ENCODE peak calls at places on chromosomes 3 and 15, in seven cellular contexts. U is B cell, Z is GM20000, S is mammary epithelial cell, B is heart right ventricle, A is nephron progenitor cell, E is HepG2. L is an unnamed sample.

GRCh38 chr15:60257760-60258159 is 140.0 kb downstream of the ANXA2 start:
- DNase-seq in U (no peak), Z (no peak), S (no peak), B (no peak), A (no peak), E (no peak), L (no peak)

GRCh38 chr3:41169038-41169437 is 30.3 kb upstream of the CTNNB1 start:
- DNase-seq in U (no peak), Z (no peak), S (peak; percentile 40), B (no peak), A (no peak), E (no peak), L (no peak)

GRCh38 chr15:76954744-76955143 is 23.2 kb downstream of the RCN2 start:
- DNase-seq in U (no peak), Z (no peak), S (peak; percentile 7), B (no peak), A (no peak), E (no peak), L (no peak)

GRCh38 chr3:55860040-55860439 is 372.9 kb upstream of the WNT5A start:
- DNase-seq in U (no peak), Z (no peak), S (no peak), B (no peak), A (no peak), E (no peak), L (no peak)

GRCh38 chr3:197183582-197183981 is 114.8 kb downstream of the DLG1 start:
- DNase-seq in U (no peak), Z (no peak), S (no peak), B (no peak), A (no peak), E (no peak), L (no peak)

GRCh38 chr3:81218023-81218422 is 543.4 kb downstream of the GBE1 start:
- DNase-seq in U (no peak), Z (no peak), S (no peak), B (no peak), A (peak; percentile 7), E (peak; percentile 23), L (no peak)

GRCh38 chr15:41279535-41280283 is 48.6 kb downstream of the CHP1 start:
- DNase-seq in U (no peak), Z (no peak), S (no peak), B (no peak), A (no peak), E (peak; percentile 42), L (no peak)

GRCh38 chr3:18018491-18019177 is 276.2 kb upstream of the TBC1D5 start:
- DNase-seq in U (no peak), Z (no peak), S (no peak), B (no peak), A (no peak), E (no peak), L (no peak)

GRCh38 chr3:55180936-55181535 is 253.2 kb upstream of the LRTM1 start:
- DNase-seq in U (no peak), Z (peak; percentile 39), S (no peak), B (peak; percentile 36), A (peak; percentile 38), E (peak; percentile 11), L (peak; percentile 28)

GRCh38 chr3:15386352-15386751 is 41.0 kb downstream of the METTL6 start:
- DNase-seq in U (no peak), Z (no peak), S (no peak), B (no peak), A (no peak), E (no peak), L (no peak)

GRCh38 chr3:36906504-36907149 is 38.2 kb downstream of the TRANK1 start:
- DNase-seq in U (no peak), Z (no peak), S (peak; percentile 16), B (no peak), A (no peak), E (no peak), L (no peak)

GRCh38 chr15:90851114-90851513 is 17.3 kb upstream of the FURIN start:
- DNase-seq in U (no peak), Z (no peak), S (no peak), B (no peak), A (no peak), E (no peak), L (no peak)

GRCh38 chr3:69290430-69290829 is 95.5 kb downstream of the FRMD4B start:
- DNase-seq in U (no peak), Z (no peak), S (no peak), B (no peak), A (no peak), E (no peak), L (no peak)

GRCh38 chr3:19937459-19938362 is 3.7 kb upstream of the EFHB start:
- DNase-seq in U (no peak), Z (no peak), S (peak; percentile 26), B (no peak), A (no peak), E (peak; percentile 40), L (no peak)

GRCh38 chr3:194575484-194576210 is 57.6 kb downstream of the TMEM44 start:
- DNase-seq in U (no peak), Z (no peak), S (no peak), B (no peak), A (no peak), E (no peak), L (no peak)

GRCh38 chr3:131110087-131110486 is 83.4 kb downstream of the NEK11 start:
- DNase-seq in U (no peak), Z (no peak), S (peak; percentile 62), B (no peak), A (no peak), E (no peak), L (no peak)

GRCh38 chr3:134709563-134710312 is 58.9 kb upstream of the KY start:
- DNase-seq in U (no peak), Z (no peak), S (no peak), B (peak; percentile 15), A (peak; percentile 4), E (no peak), L (no peak)

GRCh38 chr3:18070944-18071343 is 328.5 kb upstream of the TBC1D5 start:
- DNase-seq in U (no peak), Z (no peak), S (no peak), B (no peak), A (no peak), E (no peak), L (no peak)

GRCh38 chr3:128906031-128906803 is 26.8 kb downstream of the ACAD9 start:
- DNase-seq in U (peak; percentile 30), Z (no peak), S (no peak), B (no peak), A (no peak), E (no peak), L (no peak)

GRCh38 chr3:195877767-195878423 is 30.5 kb downstream of the TNK2 start:
- DNase-seq in U (no peak), Z (no peak), S (no peak), B (no peak), A (no peak), E (no peak), L (no peak)

GRCh38 chr15:98614681-98615080 is 33.7 kb upstream of the IGF1R start:
- DNase-seq in U (no peak), Z (no peak), S (peak; percentile 86), B (no peak), A (no peak), E (no peak), L (no peak)

GRCh38 chr15:57640935-57641682 is 49.4 kb downstream of the MYZAP start:
- DNase-seq in U (no peak), Z (peak; percentile 18), S (peak; percentile 30), B (no peak), A (peak; percentile 30), E (peak; percentile 26), L (peak; percentile 21)

GRCh38 chr15:60758961-60759729 is 280.2 kb upstream of the ICE2 start:
- DNase-seq in U (no peak), Z (no peak), S (peak; percentile 76), B (no peak), A (no peak), E (no peak), L (no peak)

GRCh38 chr15:65287515-65287845 is 797 bp upstream of the PARP16 start:
- DNase-seq in U (no peak), Z (peak; percentile 31), S (no peak), B (no peak), A (no peak), E (no peak), L (peak; percentile 35)

GRCh38 chr3:4722103-4722502 is 229.0 kb downstream of the ITPR1 start:
- DNase-seq in U (no peak), Z (peak; percentile 61), S (peak; percentile 81), B (peak; percentile 37), A (no peak), E (peak; percentile 56), L (peak; percentile 65)

GRCh38 chr3:134197681-134198261 is 52.9 kb downstream of the RYK start:
- DNase-seq in U (no peak), Z (peak; percentile 55), S (peak; percentile 68), B (peak; percentile 35), A (no peak), E (peak; percentile 48), L (peak; percentile 61)

GRCh38 chr3:122774564-122774963 is 19.1 kb downstream of the HSPBAP1 start:
- DNase-seq in U (no peak), Z (peak; percentile 29), S (peak; percentile 40), B (no peak), A (no peak), E (no peak), L (no peak)
- TF ChIP-seq CTCF in U (no peak), Z (no peak), S (peak; percentile 26), B (no peak), A (no peak), E (no peak), L (no peak)

GRCh38 chr3:143763568-143764162 is 84.6 kb downstream of the SLC9A9 start:
- DNase-seq in U (no peak), Z (no peak), S (no peak), B (no peak), A (no peak), E (no peak), L (no peak)
- TF ChIP-seq CTCF in U (no peak), Z (no peak), S (peak; percentile 59), B (peak; percentile 41), A (peak; percentile 49), E (no peak), L (peak; percentile 40)

GRCh38 chr3:57397175-57398026 is 104.9 kb upstream of the ASB14 start:
- DNase-seq in U (peak; percentile 61), Z (peak; percentile 66), S (peak; percentile 51), B (peak; percentile 7), A (peak; percentile 6), E (peak; percentile 60), L (peak; percentile 60)
- TF ChIP-seq CTCF in U (peak; percentile 84), Z (peak; percentile 83), S (peak; percentile 97), B (peak; percentile 79), A (peak; percentile 49), E (peak; percentile 94), L (peak; percentile 92)

GRCh38 chr3:65439641-65440040 is 599.1 kb downstream of the MAGI1 start:
- DNase-seq in U (no peak), Z (peak; percentile 17), S (peak; percentile 39), B (peak; percentile 61), A (peak; percentile 64), E (peak; percentile 32), L (no peak)

GRCh38 chr3:65438096-65438495 is 600.6 kb downstream of the MAGI1 start:
- DNase-seq in U (no peak), Z (no peak), S (no peak), B (no peak), A (no peak), E (no peak), L (no peak)

GRCh38 chr3:65438612-65439011 is 600.1 kb downstream of the MAGI1 start:
- DNase-seq in U (no peak), Z (no peak), S (no peak), B (no peak), A (no peak), E (no peak), L (no peak)

GRCh38 chr3:65433480-65433879 is 605.2 kb downstream of the MAGI1 start:
- DNase-seq in U (no peak), Z (no peak), S (no peak), B (no peak), A (no peak), E (no peak), L (no peak)

GRCh38 chr3:65436580-65436979 is 602.1 kb downstream of the MAGI1 start:
- DNase-seq in U (no peak), Z (no peak), S (no peak), B (no peak), A (peak; percentile 45), E (peak; percentile 5), L (no peak)
- TF ChIP-seq CTCF in U (no peak), Z (peak; percentile 17), S (peak; percentile 34), B (peak; percentile 38), A (peak; percentile 66), E (peak; percentile 61), L (peak; percentile 20)